ENCODE peak calls at places on chromosome 18, in four cellular contexts. One of them, this sample, is unnamed.

GRCh38 chr18:63890950-63891304 is 3.4 kb downstream of the SERPINB2 start:
- DNase-seq in stimulated activated CD4-positive, alpha-beta T cell treated with anti-CD3 and anti-CD28 coated beads, Interleukin-15, amount 100 ng/mL, for 24 hours: no peak
- DNase-seq in NCI-H1694 treated with DMSO at 0.1 percent for 48 hours: peak
- DNase-seq in A549: peak
- DNase-seq in this sample: peak

GRCh38 chr18:63107171-63107850 is 212.3 kb downstream of the BCL2 start:
- DNase-seq in A549: no peak
- DNase-seq in stimulated activated CD4-positive, alpha-beta T cell treated with anti-CD3 and anti-CD28 coated beads, Interleukin-15, amount 100 ng/mL, for 24 hours: no peak
- DNase-seq in NCI-H1694 treated with DMSO at 0.1 percent for 48 hours: no peak
- DNase-seq in this sample: peak

GRCh38 chr18:80104364-80104779 is 4.7 kb upstream of the ADNP2 start:
- DNase-seq in NCI-H1694 treated with DMSO at 0.1 percent for 48 hours: no peak
- DNase-seq in A549: no peak
- DNase-seq in stimulated activated CD4-positive, alpha-beta T cell treated with anti-CD3 and anti-CD28 coated beads, Interleukin-15, amount 100 ng/mL, for 24 hours: no peak
- DNase-seq in this sample: no peak

GRCh38 chr18:73235491-73235890 is 367.7 kb upstream of the NETO1 start:
- DNase-seq in stimulated activated CD4-positive, alpha-beta T cell treated with anti-CD3 and anti-CD28 coated beads, Interleukin-15, amount 100 ng/mL, for 24 hours: no peak
- DNase-seq in NCI-H1694 treated with DMSO at 0.1 percent for 48 hours: no peak
- DNase-seq in A549: peak
- DNase-seq in this sample: no peak

GRCh38 chr18:21439453-21439852 is 161.1 kb downstream of the ESCO1 start:
- DNase-seq in NCI-H1694 treated with DMSO at 0.1 percent for 48 hours: no peak
- DNase-seq in A549: no peak
- DNase-seq in stimulated activated CD4-positive, alpha-beta T cell treated with anti-CD3 and anti-CD28 coated beads, Interleukin-15, amount 100 ng/mL, for 24 hours: no peak
- DNase-seq in this sample: no peak

GRCh38 chr18:32911660-32912284 is 138.9 kb upstream of the KLHL14 start:
- DNase-seq in NCI-H1694 treated with DMSO at 0.1 percent for 48 hours: no peak
- DNase-seq in stimulated activated CD4-positive, alpha-beta T cell treated with anti-CD3 and anti-CD28 coated beads, Interleukin-15, amount 100 ng/mL, for 24 hours: no peak
- DNase-seq in A549: no peak
- DNase-seq in this sample: no peak

GRCh38 chr18:75879196-75879595 is 451.7 kb upstream of the SMIM21 start:
- DNase-seq in stimulated activated CD4-positive, alpha-beta T cell treated with anti-CD3 and anti-CD28 coated beads, Interleukin-15, amount 100 ng/mL, for 24 hours: no peak
- DNase-seq in NCI-H1694 treated with DMSO at 0.1 percent for 48 hours: no peak
- DNase-seq in A549: no peak
- DNase-seq in this sample: no peak

GRCh38 chr18:12291690-12292089 is 16.4 kb upstream of the TUBB6 start:
- DNase-seq in NCI-H1694 treated with DMSO at 0.1 percent for 48 hours: no peak
- DNase-seq in A549: no peak
- DNase-seq in stimulated activated CD4-positive, alpha-beta T cell treated with anti-CD3 and anti-CD28 coated beads, Interleukin-15, amount 100 ng/mL, for 24 hours: no peak
- DNase-seq in this sample: no peak

GRCh38 chr18:46950064-46950656 is 32.8 kb downstream of the KATNAL2 start:
- DNase-seq in A549: no peak
- DNase-seq in stimulated activated CD4-positive, alpha-beta T cell treated with anti-CD3 and anti-CD28 coated beads, Interleukin-15, amount 100 ng/mL, for 24 hours: no peak
- DNase-seq in NCI-H1694 treated with DMSO at 0.1 percent for 48 hours: peak
- DNase-seq in this sample: no peak

GRCh38 chr18:27198036-27198435 is 12.9 kb upstream of the CHST9 start:
- DNase-seq in A549: no peak
- DNase-seq in stimulated activated CD4-positive, alpha-beta T cell treated with anti-CD3 and anti-CD28 coated beads, Interleukin-15, amount 100 ng/mL, for 24 hours: no peak
- DNase-seq in NCI-H1694 treated with DMSO at 0.1 percent for 48 hours: no peak
- DNase-seq in this sample: no peak

GRCh38 chr18:58645398-58645797 is 16.5 kb upstream of the ALPK2 start:
- DNase-seq in NCI-H1694 treated with DMSO at 0.1 percent for 48 hours: no peak
- DNase-seq in stimulated activated CD4-positive, alpha-beta T cell treated with anti-CD3 and anti-CD28 coated beads, Interleukin-15, amount 100 ng/mL, for 24 hours: no peak
- DNase-seq in A549: no peak
- DNase-seq in this sample: no peak

GRCh38 chr18:36850527-36851201 is 21.7 kb downstream of the KIAA1328 start:
- DNase-seq in stimulated activated CD4-positive, alpha-beta T cell treated with anti-CD3 and anti-CD28 coated beads, Interleukin-15, amount 100 ng/mL, for 24 hours: no peak
- DNase-seq in NCI-H1694 treated with DMSO at 0.1 percent for 48 hours: no peak
- DNase-seq in A549: no peak
- DNase-seq in this sample: no peak

GRCh38 chr18:48827321-48828200 is 123.2 kb downstream of the SMAD7 start:
- DNase-seq in A549: no peak
- DNase-seq in NCI-H1694 treated with DMSO at 0.1 percent for 48 hours: no peak
- DNase-seq in stimulated activated CD4-positive, alpha-beta T cell treated with anti-CD3 and anti-CD28 coated beads, Interleukin-15, amount 100 ng/mL, for 24 hours: no peak
- DNase-seq in this sample: peak

GRCh38 chr18:13136689-13137040 is 81.9 kb upstream of the LDLRAD4 start:
- DNase-seq in stimulated activated CD4-positive, alpha-beta T cell treated with anti-CD3 and anti-CD28 coated beads, Interleukin-15, amount 100 ng/mL, for 24 hours: peak
- DNase-seq in NCI-H1694 treated with DMSO at 0.1 percent for 48 hours: no peak
- DNase-seq in A549: no peak
- DNase-seq in this sample: no peak

GRCh38 chr18:59968583-59968982 is 68.8 kb downstream of the PMAIP1 start:
- DNase-seq in NCI-H1694 treated with DMSO at 0.1 percent for 48 hours: no peak
- DNase-seq in stimulated activated CD4-positive, alpha-beta T cell treated with anti-CD3 and anti-CD28 coated beads, Interleukin-15, amount 100 ng/mL, for 24 hours: no peak
- DNase-seq in A549: no peak
- DNase-seq in this sample: no peak

GRCh38 chr18:49514577-49514976 is 27.5 kb upstream of the C18orf32 start:
- DNase-seq in stimulated activated CD4-positive, alpha-beta T cell treated with anti-CD3 and anti-CD28 coated beads, Interleukin-15, amount 100 ng/mL, for 24 hours: no peak
- DNase-seq in A549: no peak
- DNase-seq in NCI-H1694 treated with DMSO at 0.1 percent for 48 hours: no peak
- DNase-seq in this sample: no peak

GRCh38 chr18:55047546-55047945 is 88.3 kb upstream of the CCDC68 start:
- DNase-seq in NCI-H1694 treated with DMSO at 0.1 percent for 48 hours: no peak
- DNase-seq in A549: no peak
- DNase-seq in stimulated activated CD4-positive, alpha-beta T cell treated with anti-CD3 and anti-CD28 coated beads, Interleukin-15, amount 100 ng/mL, for 24 hours: no peak
- DNase-seq in this sample: no peak

GRCh38 chr18:78900938-78901909 is 78.4 kb upstream of the SALL3 start:
- DNase-seq in A549: no peak
- DNase-seq in NCI-H1694 treated with DMSO at 0.1 percent for 48 hours: no peak
- DNase-seq in stimulated activated CD4-positive, alpha-beta T cell treated with anti-CD3 and anti-CD28 coated beads, Interleukin-15, amount 100 ng/mL, for 24 hours: no peak
- DNase-seq in this sample: no peak

GRCh38 chr18:55252053-55252675 is 292.9 kb upstream of the CCDC68 start:
- DNase-seq in stimulated activated CD4-positive, alpha-beta T cell treated with anti-CD3 and anti-CD28 coated beads, Interleukin-15, amount 100 ng/mL, for 24 hours: no peak
- DNase-seq in A549: no peak
- DNase-seq in NCI-H1694 treated with DMSO at 0.1 percent for 48 hours: no peak
- DNase-seq in this sample: no peak

GRCh38 chr18:8130089-8130488 is 479.1 kb upstream of the RAB12 start:
- DNase-seq in A549: no peak
- DNase-seq in stimulated activated CD4-positive, alpha-beta T cell treated with anti-CD3 and anti-CD28 coated beads, Interleukin-15, amount 100 ng/mL, for 24 hours: no peak
- DNase-seq in NCI-H1694 treated with DMSO at 0.1 percent for 48 hours: no peak
- DNase-seq in this sample: no peak

GRCh38 chr18:79498662-79499061 is 102.9 kb downstream of the NFATC1 start:
- DNase-seq in stimulated activated CD4-positive, alpha-beta T cell treated with anti-CD3 and anti-CD28 coated beads, Interleukin-15, amount 100 ng/mL, for 24 hours: no peak
- DNase-seq in A549: no peak
- DNase-seq in NCI-H1694 treated with DMSO at 0.1 percent for 48 hours: no peak
- DNase-seq in this sample: no peak

GRCh38 chr18:45107425-45107824 is 426.7 kb downstream of the SETBP1 start:
- DNase-seq in A549: no peak
- DNase-seq in stimulated activated CD4-positive, alpha-beta T cell treated with anti-CD3 and anti-CD28 coated beads, Interleukin-15, amount 100 ng/mL, for 24 hours: no peak
- DNase-seq in NCI-H1694 treated with DMSO at 0.1 percent for 48 hours: no peak
- DNase-seq in this sample: no peak

GRCh38 chr18:23967321-23968089 is 47.0 kb upstream of the TTC39C start:
- DNase-seq in NCI-H1694 treated with DMSO at 0.1 percent for 48 hours: no peak
- DNase-seq in stimulated activated CD4-positive, alpha-beta T cell treated with anti-CD3 and anti-CD28 coated beads, Interleukin-15, amount 100 ng/mL, for 24 hours: peak
- DNase-seq in A549: no peak
- DNase-seq in this sample: no peak

GRCh38 chr18:52348209-52348608 is 8.2 kb downstream of the DCC start:
- DNase-seq in NCI-H1694 treated with DMSO at 0.1 percent for 48 hours: no peak
- DNase-seq in stimulated activated CD4-positive, alpha-beta T cell treated with anti-CD3 and anti-CD28 coated beads, Interleukin-15, amount 100 ng/mL, for 24 hours: peak
- DNase-seq in A549: no peak
- DNase-seq in this sample: no peak

GRCh38 chr18:51654441-51655326 is 457.2 kb upstream of the MEX3C start:
- DNase-seq in A549: no peak
- DNase-seq in NCI-H1694 treated with DMSO at 0.1 percent for 48 hours: no peak
- DNase-seq in stimulated activated CD4-positive, alpha-beta T cell treated with anti-CD3 and anti-CD28 coated beads, Interleukin-15, amount 100 ng/mL, for 24 hours: no peak
- DNase-seq in this sample: peak

GRCh38 chr18:48138660-48139426 is 208.4 kb upstream of the SMAD2 start:
- DNase-seq in stimulated activated CD4-positive, alpha-beta T cell treated with anti-CD3 and anti-CD28 coated beads, Interleukin-15, amount 100 ng/mL, for 24 hours: no peak
- DNase-seq in A549: no peak
- DNase-seq in NCI-H1694 treated with DMSO at 0.1 percent for 48 hours: no peak
- DNase-seq in this sample: peak

GRCh38 chr18:59008302-59008974 is 131.2 kb upstream of the SEC11C start:
- DNase-seq in stimulated activated CD4-positive, alpha-beta T cell treated with anti-CD3 and anti-CD28 coated beads, Interleukin-15, amount 100 ng/mL, for 24 hours: no peak
- DNase-seq in NCI-H1694 treated with DMSO at 0.1 percent for 48 hours: no peak
- DNase-seq in A549: peak
- DNase-seq in this sample: no peak

GRCh38 chr18:9827856-9828793 is 57.6 kb upstream of the TXNDC2 start:
- DNase-seq in NCI-H1694 treated with DMSO at 0.1 percent for 48 hours: no peak
- DNase-seq in stimulated activated CD4-positive, alpha-beta T cell treated with anti-CD3 and anti-CD28 coated beads, Interleukin-15, amount 100 ng/mL, for 24 hours: no peak
- DNase-seq in A549: peak
- DNase-seq in this sample: no peak

GRCh38 chr18:34866739-34867138 is 156.6 kb downstream of the DTNA start:
- DNase-seq in NCI-H1694 treated with DMSO at 0.1 percent for 48 hours: no peak
- DNase-seq in A549: no peak
- DNase-seq in stimulated activated CD4-positive, alpha-beta T cell treated with anti-CD3 and anti-CD28 coated beads, Interleukin-15, amount 100 ng/mL, for 24 hours: no peak
- DNase-seq in this sample: no peak

This sample was measured in NCI-H2107.